ENCODE peak calls at places on chromosomes 5 and 9, in ten cellular contexts. V is breast epithelium, D is prostate gland, I is heart left ventricle, M is HepG2, X is body of pancreas, K is K562, U is Peyer's patch, W is gastrocnemius medialis, J is HCT116. T is an unnamed sample.
A peak's percentile ranks its signal among the peaks of the same experiment; 100 is the strongest.

GRCh38 chr5:119378075-119378699 is 22.4 kb downstream of the TNFAIP8 start:
- DNase-seq in D (no peak), K (no peak), U (no peak), J (no peak), M (no peak), X (no peak), I (no peak), V (no peak), W (no peak), T (no peak)

GRCh38 chr5:138943615-138944173 is 68.6 kb upstream of the LRRTM2 start:
- DNase-seq in D (no peak), J (no peak), W (no peak), X (no peak), K (no peak), I (no peak), M (no peak), U (no peak), V (no peak), T (no peak)

GRCh38 chr5:2417301-2417700 is 334.2 kb downstream of the IRX2 start:
- DNase-seq in V (no peak), D (no peak), W (no peak), K (no peak), I (no peak), M (no peak), U (no peak), J (no peak), X (no peak), T (no peak)

GRCh38 chr5:145495741-145496140 is 339.4 kb downstream of the PRELID2 start:
- DNase-seq in X (peak; percentile 21), J (peak; percentile 89), U (no peak), M (peak; percentile 2), D (no peak), K (no peak), V (no peak), W (no peak), I (no peak), T (peak; percentile 91)

GRCh38 chr5:102307232-102307631 is 11.1 kb upstream of the SLCO4C1 start:
- DNase-seq in M (no peak), U (no peak), K (no peak), I (no peak), J (no peak), X (no peak), D (no peak), W (no peak), V (no peak), T (no peak)

GRCh38 chr5:158121678-158122077 is 262.7 kb upstream of the CLINT1 start:
- DNase-seq in W (no peak), K (no peak), I (no peak), J (no peak), V (no peak), M (no peak), D (no peak), X (no peak), U (no peak), T (no peak)

GRCh38 chr5:95697781-95698681 is 15.2 kb upstream of the SPATA9 start:
- DNase-seq in V (no peak), D (no peak), K (no peak), J (no peak), W (no peak), M (no peak), U (no peak), X (no peak), I (no peak), T (no peak)

GRCh38 chr9:133763272-133764183 is 25.4 kb upstream of the SARDH start:
- DNase-seq in M (no peak), I (no peak), J (no peak), X (no peak), W (no peak), U (no peak), K (no peak), V (peak; percentile 45), D (no peak), T (peak; percentile 23)

GRCh38 chr5:103120607-103121200 is 603 bp downstream of the PPIP5K2 start:
- DNase-seq in M (peak; percentile 1), K (peak; percentile 14), J (no peak), W (no peak), U (no peak), X (no peak), D (peak; percentile 4), V (no peak), I (no peak), T (peak; percentile 38)

GRCh38 chr9:95570646-95571045 is 53.9 kb upstream of the PTCH1 start:
- DNase-seq in D (no peak), M (no peak), K (no peak), V (no peak), I (no peak), X (no peak), U (no peak), J (no peak), W (no peak), T (peak; percentile 50)

DNA sequence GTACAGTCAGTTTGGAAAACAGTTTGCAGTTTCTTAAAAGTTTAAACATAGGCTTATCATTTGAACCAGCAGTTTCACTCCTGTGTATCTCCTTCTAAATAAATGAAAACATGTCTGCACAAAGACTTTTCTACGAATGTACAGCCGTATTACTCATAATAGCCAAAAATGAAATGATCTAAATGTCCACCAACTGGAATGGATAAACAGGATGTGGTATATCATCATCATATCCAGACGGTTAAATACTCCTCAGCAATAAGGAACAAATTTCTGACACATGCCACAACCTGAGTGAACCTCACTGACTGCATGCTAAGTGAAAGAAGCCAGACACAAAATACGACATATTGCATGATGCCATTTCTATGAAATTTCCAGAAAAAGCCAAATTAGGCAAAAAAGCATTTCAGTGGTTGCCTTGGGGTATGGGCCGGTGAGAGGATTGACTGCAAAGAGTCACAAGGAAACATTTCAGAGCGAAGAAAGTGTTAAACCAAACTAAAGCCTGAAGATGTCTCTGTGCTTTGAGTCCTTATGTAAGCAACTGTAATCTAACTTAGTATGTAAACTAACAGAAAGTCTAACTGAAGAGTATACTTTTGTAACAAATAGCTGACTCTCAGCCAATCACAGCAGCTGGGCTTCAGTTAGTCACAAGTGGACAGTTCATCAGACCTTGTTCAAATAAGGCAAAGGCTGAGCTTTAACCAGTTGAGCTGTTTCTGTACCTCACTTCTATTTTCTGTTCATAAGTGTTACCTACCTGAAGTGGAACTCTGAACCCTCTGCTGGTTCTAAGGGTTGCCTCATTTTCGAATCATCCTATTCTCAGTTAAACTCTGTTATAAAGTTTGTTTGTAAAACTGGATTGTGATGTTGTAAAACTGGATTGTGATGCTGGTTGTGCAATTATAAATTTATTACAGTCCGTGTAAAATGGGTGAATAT is 65.2 kb downstream of the TRIO start:
- DNase-seq in K (no peak), I (no peak), W (no peak), J (no peak), V (no peak), U (no peak), X (no peak), M (peak; percentile 91), D (no peak), T (peak; percentile 59)
- TF ChIP-seq CTCF in K (no peak), I (no peak), W (no peak), J (no peak), V (no peak), U (no peak), X (no peak), M (peak; percentile 50), D (no peak), T (no peak)

DNA sequence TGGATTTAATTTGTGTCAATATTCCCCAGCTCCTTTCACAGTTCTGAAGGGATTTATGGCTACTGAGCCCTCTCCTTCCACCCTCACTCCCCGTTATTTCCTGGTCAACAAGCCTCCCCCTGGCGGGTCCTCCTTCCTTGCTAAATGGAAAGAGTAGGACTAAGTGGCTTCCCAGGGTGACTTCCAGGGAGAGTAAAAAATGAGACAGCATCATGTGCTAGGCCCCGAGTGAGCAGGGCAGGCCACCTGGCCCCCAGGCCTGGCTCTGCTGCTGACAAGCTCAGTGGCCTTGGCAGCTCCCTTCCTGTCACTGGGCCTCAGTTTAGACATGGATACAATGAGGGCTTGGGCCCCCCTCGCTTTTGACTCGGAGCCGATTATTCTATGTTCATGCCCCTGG is 201.3 kb downstream of the HSPA4 start:
- DNase-seq in M (no peak), D (no peak), U (no peak), X (no peak), J (no peak), K (no peak), V (no peak), I (no peak), W (no peak), T (no peak)
- TF ChIP-seq POLR2A in M (no peak), D (no peak), U (no peak), X (no peak), J (no peak), K (no peak), V (no peak), I (no peak), W (no peak), T (no peak)

DNA sequence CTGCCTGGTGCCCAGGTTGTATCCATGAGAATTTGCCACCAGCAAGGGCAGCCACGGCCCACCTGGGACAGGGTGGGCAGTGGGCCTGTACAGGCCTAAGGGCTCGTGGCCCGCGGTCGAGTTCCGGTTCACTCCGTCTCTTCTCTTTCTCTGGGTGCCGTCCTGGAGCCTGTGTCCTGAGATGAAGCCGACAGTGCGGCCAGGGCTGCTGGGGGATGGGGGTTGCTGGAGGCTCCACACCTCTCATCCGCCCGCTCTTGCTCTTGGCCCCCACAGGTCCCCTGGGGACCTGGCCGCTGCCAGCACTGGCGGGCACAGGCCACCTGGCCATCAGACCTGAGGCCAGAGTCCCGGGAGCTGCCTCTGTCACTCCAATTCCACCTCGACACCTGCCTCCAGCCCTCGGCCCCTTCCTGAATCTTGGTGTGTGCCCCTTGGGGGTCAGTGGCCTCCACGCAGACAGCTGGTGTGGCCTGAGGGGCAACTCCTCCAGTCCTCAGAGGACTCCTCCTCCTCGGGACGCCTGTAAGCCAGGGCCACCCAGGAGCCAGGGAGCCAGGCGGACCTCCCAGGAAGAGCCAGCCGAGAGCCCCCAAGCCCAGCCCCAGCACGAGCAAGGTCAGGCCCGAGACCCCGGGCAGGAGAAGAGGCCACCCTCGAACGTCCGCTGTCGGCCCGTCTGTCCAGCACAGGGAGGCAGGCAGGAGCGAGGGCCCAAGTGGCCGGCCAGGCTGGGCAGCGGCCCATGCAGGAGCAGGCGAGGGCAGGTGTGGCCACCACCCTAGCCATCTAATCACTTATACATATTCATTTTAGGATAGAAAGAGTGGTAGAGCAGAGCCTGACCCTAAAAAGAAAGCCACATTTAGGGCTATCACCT is 5.2 kb downstream of the LRRC26 start:
- DNase-seq in I (no peak), J (no peak), U (no peak), M (no peak), X (no peak), D (no peak), K (no peak), V (no peak), W (no peak), T (no peak)
- H3K27me3 ChIP-seq in I (peaks cover 93% of the 10 kb centered on the region), J (no peaks in the 10 kb centered on the region), U (peaks cover 82% of the 10 kb centered on the region), M (peaks cover 21% of the 10 kb centered on the region), X (peaks cover 33% of the 10 kb centered on the region), D (peaks cover 6% of the 10 kb centered on the region), K (peaks cover 39% of the 10 kb centered on the region), V (peaks cover 99% of the 10 kb centered on the region), W (peaks cover 91% of the 10 kb centered on the region), T (peaks cover 33% of the 10 kb centered on the region)

DNA sequence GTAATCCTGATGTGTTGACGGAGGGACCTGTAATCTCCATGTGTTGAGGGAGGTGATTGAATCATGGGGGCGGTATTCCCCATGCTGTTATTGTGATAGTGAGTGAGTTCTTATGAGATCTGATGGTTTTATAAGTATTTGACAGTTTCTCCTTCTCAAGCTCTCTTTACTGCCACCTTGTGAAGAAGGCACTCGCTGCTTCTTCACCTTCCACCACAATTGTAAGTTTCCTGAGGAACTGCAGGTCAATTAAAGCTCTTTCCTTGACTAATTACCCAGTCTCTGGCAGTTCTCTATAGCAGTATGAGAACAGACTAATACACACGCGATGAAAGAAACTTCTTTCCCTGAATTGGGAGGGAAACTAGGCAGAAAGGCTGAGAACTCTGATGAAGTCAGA is 141.1 kb upstream of the RAD23B start:
- DNase-seq in V (no peak), X (no peak), U (no peak), D (no peak), J (peak; percentile 24), K (no peak), I (no peak), M (no peak), W (no peak), T (no peak)
- TF ChIP-seq CTCF in V (no peak), X (no peak), U (peak; percentile 44), D (no peak), J (peak; percentile 33), K (no peak), I (peak; percentile 6), M (no peak), W (no peak), T (no peak)